ENCODE peak calls at places on chromosomes 16 and 17, in four cellular contexts. A, F, E and Z are unnamed samples.

GRCh38 chr16:89574681-89575246 is 794 bp upstream of the CPNE7 start:
- DNase-seq in A (peak; percentile 63), F (no peak), E (no peak), Z (peak; percentile 67)

GRCh38 chr17:9370464-9370863 is 205.2 kb downstream of the STX8 start:
- DNase-seq in A (no peak), F (no peak), E (no peak), Z (no peak)

GRCh38 chr16:88763502-88764053 is 21.4 kb downstream of the PIEZO1 start:
- DNase-seq in A (peak; percentile 43), F (no peak), E (no peak), Z (peak; percentile 72)

GRCh38 chr17:37292429-37293139 is 83.2 kb upstream of the C17orf78 start:
- DNase-seq in A (peak; percentile 81), F (no peak), E (no peak), Z (no peak)

GRCh38 chr17:60170835-60171752 is 21.3 kb downstream of the CA4 start:
- DNase-seq in A (peak; percentile 71), F (no peak), E (no peak), Z (no peak)

GRCh38 chr17:78976907-78977680 is 2.6 kb downstream of the LGALS3BP start:
- DNase-seq in A (no peak), F (no peak), E (no peak), Z (no peak)

GRCh38 chr16:72261127-72261526 is 89.2 kb upstream of the PMFBP1 start:
- DNase-seq in A (no peak), F (no peak), E (no peak), Z (no peak)

GRCh38 chr16:24645739-24646645 is 83.5 kb upstream of the TNRC6A start:
- DNase-seq in A (peak; percentile 99), F (no peak), E (peak; percentile 56), Z (no peak)

GRCh38 chr16:83470406-83470805 is 337.4 kb upstream of the HSBP1 start:
- DNase-seq in A (no peak), F (no peak), E (no peak), Z (no peak)

GRCh38 chr17:4500188-4500565 is 1.5 kb downstream of the SPNS2 start:
- DNase-seq in A (peak; percentile 47), F (no peak), E (no peak), Z (no peak)

GRCh38 chr17:4499431-4500187 is 928 bp downstream of the SPNS2 start:
- DNase-seq in A (peak; percentile 69), F (peak; percentile 78), E (no peak), Z (no peak)

GRCh38 chr17:4497101-4497824 is 1.4 kb upstream of the SPNS2 start:
- DNase-seq in A (no peak), F (peak; percentile 78), E (no peak), Z (no peak)

GRCh38 chr17:4501295-4501949 is 2.7 kb downstream of the SPNS2 start:
- DNase-seq in A (peak; percentile 91), F (no peak), E (no peak), Z (no peak)

GRCh38 chr17:4498461-4499397 is at the start of gene SPNS2:
- DNase-seq in A (peak; percentile 64), F (peak; percentile 84), E (no peak), Z (peak; percentile 77)
- H3K27ac ChIP-seq in A (peak within 1 kb of the TSS; percentile 12), F (peak within 1 kb of the TSS; percentile 53), E (peak within 1 kb of the TSS; percentile 39), Z (peak within 1 kb of the TSS; percentile 68)

DNA sequence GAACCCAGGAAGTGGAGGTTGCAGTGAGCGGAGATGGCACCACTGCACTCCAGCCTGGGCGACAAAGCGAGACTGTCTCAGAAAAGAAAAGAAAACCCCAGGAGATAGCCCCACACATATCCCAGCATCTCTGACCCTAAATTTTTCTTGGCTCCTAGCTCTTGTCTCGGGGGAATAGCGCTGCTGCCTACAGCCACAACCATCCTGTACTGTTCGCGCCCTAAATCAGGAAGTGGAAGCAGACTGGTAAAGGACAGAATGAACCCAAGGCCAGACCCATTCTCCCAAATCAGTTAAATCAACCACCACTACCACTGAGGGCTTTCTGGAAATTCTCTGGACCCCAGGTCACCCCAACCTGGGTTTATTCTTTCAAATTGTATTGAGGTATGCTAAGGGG is 1.7 kb downstream of the CTDNEP1 start:
- DNase-seq in A (no peak), F (no peak), E (no peak), Z (no peak)
- H3K4me3 ChIP-seq in A (no peak overlapping the region), F (no peak overlapping the region), E (no peak overlapping the region), Z (peak overlapping the region; percentile 89)

DNA sequence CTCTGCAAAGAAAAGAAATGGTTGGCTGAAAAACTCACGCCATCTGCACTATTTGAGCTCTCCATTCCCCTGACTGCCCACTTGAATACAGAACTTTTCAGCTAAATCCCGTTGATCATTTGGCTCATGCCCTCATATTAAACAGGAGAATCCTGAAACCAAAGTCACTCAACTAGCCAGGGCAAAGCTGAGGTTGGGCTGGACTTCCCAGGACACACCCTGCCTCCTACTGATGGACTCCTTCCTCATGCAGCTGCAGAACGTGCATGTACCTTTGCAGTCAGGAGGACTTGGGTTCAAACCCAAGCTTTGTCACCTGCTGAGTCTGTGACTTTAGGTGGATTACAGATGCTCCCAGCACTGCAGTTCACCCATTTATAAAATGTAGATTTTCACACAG is 7.7 kb downstream of the ASIC2 start:
- DNase-seq in A (no peak), F (no peak), E (no peak), Z (no peak)
- H3K4me1 ChIP-seq in A (peaks cover 18% of the 10 kb centered on the region), F (peaks cover 5% of the 10 kb centered on the region), E (no peaks in the 10 kb centered on the region), Z (peaks cover 17% of the 10 kb centered on the region)

GRCh38 chr17:77958716-77959215 is 263 bp downstream of the TNRC6C start:
- DNase-seq in A (no peak), F (no peak), E (no peak), Z (no peak)
- H3K27ac ChIP-seq in A (peak overlapping the region; percentile 21), F (peak overlapping the region; percentile 74), E (peak overlapping the region; percentile 73), Z (peak overlapping the region; percentile 83)

GRCh38 chr17:44315760-44316731 is 7.6 kb downstream of the RUNDC3A start:
- DNase-seq in A (no peak), F (no peak), E (no peak), Z (no peak)
- H3K4me3 ChIP-seq in A (no peak overlapping the region), F (no peak overlapping the region), E (no peak overlapping the region), Z (no peak overlapping the region)

DNA sequence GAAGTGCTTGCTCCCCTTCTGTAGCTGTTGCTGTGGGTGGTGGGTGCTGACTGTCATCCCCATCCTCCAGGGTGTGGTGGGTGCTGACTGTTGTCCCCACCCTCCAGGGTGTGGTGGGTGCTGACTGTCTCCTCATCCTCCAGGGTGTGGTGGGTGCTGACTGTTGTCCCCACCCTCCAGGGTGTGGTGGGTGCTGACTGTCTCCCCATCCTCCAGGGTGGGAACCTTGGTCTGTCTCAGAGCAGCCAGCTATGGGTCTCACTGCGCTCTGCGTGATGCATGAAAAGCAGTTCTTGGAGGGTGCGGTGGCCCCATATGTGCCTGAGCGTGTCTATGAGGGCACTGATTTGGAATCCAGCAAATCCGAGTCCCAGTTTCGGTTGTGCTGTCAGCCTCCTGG is 163.9 kb downstream of the RPTOR start:
- DNase-seq in A (no peak), F (no peak), E (no peak), Z (no peak)
- H3K4me1 ChIP-seq in A (no peaks in the 10 kb centered on the region), F (no peaks in the 10 kb centered on the region), E (no peaks in the 10 kb centered on the region), Z (no peaks in the 10 kb centered on the region)

DNA sequence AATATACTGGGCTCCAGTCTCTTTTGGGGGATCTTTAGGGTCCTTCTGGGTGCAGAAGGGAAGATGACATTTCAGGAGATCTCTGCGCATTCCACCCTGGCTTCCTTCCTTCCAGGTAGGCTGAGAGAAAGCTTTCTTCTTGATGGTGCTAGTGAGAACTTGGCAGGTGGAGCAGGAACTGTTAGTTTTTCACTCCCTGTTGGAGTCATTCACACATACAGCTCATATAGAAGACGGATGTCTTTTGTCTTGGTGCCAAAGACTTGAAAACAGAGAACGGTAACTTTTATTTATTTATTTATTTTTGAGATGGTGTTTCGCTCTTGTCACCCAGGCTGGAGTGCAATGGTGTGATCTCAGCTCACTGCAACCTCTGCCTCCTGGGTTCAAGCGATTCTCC is 43.9 kb downstream of the PITPNC1 start:
- DNase-seq in A (no peak), F (no peak), E (no peak), Z (no peak)
- H3K27ac ChIP-seq in A (peak overlapping the region; percentile 59), F (no peak overlapping the region), E (no peak overlapping the region), Z (peak overlapping the region; percentile 64)

GRCh38 chr17:50584116-50584515 is 23.6 kb downstream of the CACNA1G start:
- DNase-seq in A (no peak), F (no peak), E (no peak), Z (no peak)
- H3K4me3 ChIP-seq in A (no peak overlapping the region), F (no peak overlapping the region), E (no peak overlapping the region), Z (no peak overlapping the region)

GRCh38 chr16:84610385-84610784 is 7.5 kb downstream of the COTL1 start:
- DNase-seq in A (no peak), F (no peak), E (no peak), Z (no peak)
- H3K4me1 ChIP-seq in A (peaks cover 9% of the 10 kb centered on the region), F (no peaks in the 10 kb centered on the region), E (peaks cover 7% of the 10 kb centered on the region), Z (peaks cover 71% of the 10 kb centered on the region)